ENCODE peak calls at places on chromosome 1, in eight cellular contexts. Q is NT2/D1, I is AG04450, F is suprapubic skin, W is psoas muscle, E is upper lobe of right lung, S is thyroid gland, V is lower leg skin. B is an unnamed sample.

GRCh38 chr1:109361649-109362048 is 36.1 kb downstream of the SORT1 start:
- DNase-seq in Q (no peak), I (no peak), F (no peak), W (no peak), E (no peak), S (no peak), V (no peak), B (no peak)

GRCh38 chr1:56830052-56830451 is 10.8 kb upstream of the FYB2 start:
- DNase-seq in Q (no peak), I (no peak), F (no peak), W (no peak), E (no peak), S (no peak), V (no peak), B (no peak)

GRCh38 chr1:230385930-230386329 is 40.2 kb downstream of the PGBD5 start:
- DNase-seq in Q (no peak), I (no peak), F (no peak), W (no peak), E (no peak), S (no peak), V (no peak), B (no peak)

GRCh38 chr1:161886589-161886988 is 120.5 kb downstream of the ATF6 start:
- DNase-seq in Q (no peak), I (no peak), F (no peak), W (no peak), E (no peak), S (no peak), V (no peak), B (no peak)

GRCh38 chr1:37478890-37479254 is 4.5 kb downstream of the ZC3H12A start:
- DNase-seq in Q (no peak), I (no peak), F (no peak), W (peak), E (no peak), S (no peak), V (no peak), B (peak)

GRCh38 chr1:68207129-68207689 is 25.1 kb downstream of the WLS start:
- DNase-seq in Q (no peak), I (no peak), F (no peak), W (no peak), E (no peak), S (no peak), V (no peak), B (no peak)

GRCh38 chr1:182206628-182207239 is 145.2 kb upstream of the ZNF648 start:
- DNase-seq in Q (no peak), I (no peak), F (peak), W (peak), E (no peak), S (no peak), V (peak), B (no peak)

GRCh38 chr1:184036517-184036949 is 995 bp downstream of the COLGALT2 start:
- DNase-seq in Q (no peak), I (no peak), F (peak), W (no peak), E (peak), S (peak), V (no peak), B (no peak)

GRCh38 chr1:167460836-167461235 is 57.5 kb downstream of the CD247 start:
- DNase-seq in Q (no peak), I (no peak), F (no peak), W (no peak), E (peak), S (no peak), V (no peak), B (peak)

GRCh38 chr1:110341146-110341871 is 2.1 kb downstream of the RBM15 start:
- DNase-seq in Q (no peak), I (no peak), F (no peak), W (no peak), E (no peak), S (no peak), V (no peak), B (no peak)

GRCh38 chr1:3900150-3900968 is at the start of gene C1orf174:
- DNase-seq in Q (peak), I (peak), F (peak), W (peak), E (peak), S (peak), V (peak), B (peak)

GRCh38 chr1:171113377-171113776 is 22.7 kb downstream of the FMO3 start:
- DNase-seq in Q (no peak), I (peak), F (no peak), W (no peak), E (no peak), S (no peak), V (no peak), B (no peak)

GRCh38 chr1:2208309-2209239 is 14.0 kb upstream of the FAAP20 start:
- DNase-seq in Q (no peak), I (no peak), F (peak), W (peak), E (peak), S (peak), V (no peak), B (no peak)

GRCh38 chr1:55040953-55041494 is 1.7 kb downstream of the PCSK9 start:
- DNase-seq in Q (no peak), I (no peak), F (no peak), W (no peak), E (no peak), S (no peak), V (no peak), B (no peak)

GRCh38 chr1:59994302-59995198 is 68.0 kb upstream of the CYP2J2 start:
- DNase-seq in Q (no peak), I (no peak), F (no peak), W (no peak), E (no peak), S (no peak), V (peak), B (no peak)

GRCh38 chr1:209618756-209619420 is 33.3 kb downstream of the LAMB3 start:
- DNase-seq in Q (no peak), I (no peak), F (no peak), W (no peak), E (peak), S (peak), V (no peak), B (no peak)

GRCh38 chr1:24009406-24009805 is 29.3 kb upstream of the SRSF10 start:
- DNase-seq in Q (no peak), I (no peak), F (no peak), W (no peak), E (no peak), S (no peak), V (no peak), B (no peak)

GRCh38 chr1:42148166-42148565 is 5.0 kb upstream of the GUCA2B start:
- DNase-seq in Q (no peak), I (no peak), F (no peak), W (no peak), E (no peak), S (no peak), V (no peak), B (no peak)

GRCh38 chr1:156705321-156705917 is at the start of gene CRABP2:
- DNase-seq in Q (no peak), I (no peak), F (peak), W (peak), E (no peak), S (peak), V (no peak), B (no peak)

GRCh38 chr1:41305576-41306365 is 55.5 kb upstream of the FOXO6 start:
- DNase-seq in Q (no peak), I (no peak), F (no peak), W (no peak), E (no peak), S (no peak), V (no peak), B (no peak)

DNA sequence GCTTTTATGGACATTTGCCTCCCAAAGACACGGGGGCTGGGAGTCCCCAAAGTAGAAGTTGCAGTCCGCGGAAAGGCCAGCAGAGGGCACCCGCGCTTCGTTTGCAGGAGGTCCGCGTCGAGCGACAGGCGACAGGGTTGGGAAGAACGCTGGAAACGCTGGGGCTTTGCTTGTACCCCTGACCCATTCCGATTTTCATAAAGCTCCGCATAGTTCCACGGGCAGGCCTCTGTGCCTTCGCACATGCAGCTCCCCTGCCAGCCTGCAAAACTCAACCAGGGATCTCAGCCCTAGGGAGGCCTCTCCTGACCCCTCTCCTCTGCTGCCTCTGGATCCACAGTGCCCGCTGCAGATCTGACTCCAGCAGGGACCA is 44.2 kb upstream of the LAPTM5 start:
- DNase-seq in Q (peak), I (no peak), F (peak), W (peak), E (peak), S (peak), V (peak), B (peak)
- H3K4me3 ChIP-seq in Q (no peak), I (no peak), F (no peak), W (no peak), E (no peak), S (no peak), V (no peak), B (no peak)

DNA sequence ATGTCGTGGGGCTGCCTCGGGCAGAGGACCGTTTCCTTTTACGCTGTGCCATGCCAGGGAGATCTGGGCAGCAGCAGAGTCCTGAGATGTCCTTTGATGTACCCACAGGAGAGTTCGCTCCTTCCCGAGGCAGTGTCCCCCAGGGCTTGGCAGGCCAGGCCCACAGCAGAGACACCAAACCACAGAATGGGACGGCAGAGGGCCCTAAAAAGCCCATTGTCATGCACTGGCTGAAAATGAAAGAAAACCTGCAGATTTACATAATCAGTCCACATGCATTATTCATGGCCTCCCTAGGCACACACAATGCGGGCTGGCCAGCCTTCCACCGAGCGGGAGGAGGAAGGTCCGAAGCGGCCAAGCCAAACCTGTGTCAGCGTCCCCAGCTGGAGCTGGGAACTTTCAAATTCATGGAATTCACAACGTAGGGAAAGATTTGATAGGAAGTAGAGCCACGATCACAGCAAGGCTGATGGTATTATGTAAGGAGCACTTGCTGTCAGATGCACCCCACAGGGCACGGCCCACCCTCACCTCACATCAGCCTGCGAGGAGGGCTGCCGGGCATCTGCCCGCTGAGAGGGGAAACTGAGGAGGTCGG is 25.3 kb upstream of the EFHD2 start:
- DNase-seq in Q (peak), I (no peak), F (no peak), W (no peak), E (no peak), S (no peak), V (no peak), B (no peak)
- H3K4me3 ChIP-seq in Q (peak), I (no peak), F (no peak), W (no peak), E (no peak), S (no peak), V (no peak), B (no peak)

DNA sequence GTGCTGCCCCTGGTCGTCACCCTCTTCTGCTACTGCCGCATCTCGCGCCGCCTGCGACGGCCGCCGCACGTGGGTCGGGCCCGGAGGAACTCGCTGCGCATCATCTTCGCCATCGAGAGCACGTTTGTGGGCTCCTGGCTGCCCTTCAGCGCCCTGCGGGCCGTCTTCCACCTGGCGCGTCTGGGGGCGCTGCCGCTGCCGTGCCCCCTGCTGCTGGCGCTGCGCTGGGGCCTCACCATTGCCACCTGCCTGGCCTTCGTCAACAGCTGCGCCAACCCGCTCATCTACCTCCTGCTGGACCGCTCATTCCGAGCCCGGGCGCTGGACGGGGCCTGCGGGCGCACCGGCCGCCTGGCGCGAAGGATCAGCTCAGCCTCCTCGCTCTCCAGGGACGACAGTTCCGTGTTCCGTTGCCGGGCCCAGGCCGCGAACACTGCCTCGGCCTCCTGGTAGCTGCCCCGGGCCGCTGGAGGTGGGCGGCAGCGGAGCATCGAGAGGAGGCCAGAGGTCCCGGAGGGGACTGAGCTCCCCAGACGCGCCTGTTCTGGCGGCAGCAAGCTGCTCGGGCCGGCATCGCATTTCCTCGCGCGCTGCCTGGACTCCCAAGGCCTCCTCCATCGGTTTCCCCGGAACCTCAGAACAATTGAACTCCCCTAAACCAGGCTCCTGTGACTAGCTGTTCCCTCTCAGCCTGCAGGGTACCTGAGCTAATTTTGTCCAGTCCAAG is 1.1 kb downstream of the GPR25 start:
- DNase-seq in Q (no peak), I (no peak), F (no peak), W (no peak), E (peak), S (no peak), V (no peak), B (no peak)
- H3K4me3 ChIP-seq in Q (no peak), I (peak), F (peak), W (peak), E (peak), S (no peak), V (no peak), B (no peak)

DNA sequence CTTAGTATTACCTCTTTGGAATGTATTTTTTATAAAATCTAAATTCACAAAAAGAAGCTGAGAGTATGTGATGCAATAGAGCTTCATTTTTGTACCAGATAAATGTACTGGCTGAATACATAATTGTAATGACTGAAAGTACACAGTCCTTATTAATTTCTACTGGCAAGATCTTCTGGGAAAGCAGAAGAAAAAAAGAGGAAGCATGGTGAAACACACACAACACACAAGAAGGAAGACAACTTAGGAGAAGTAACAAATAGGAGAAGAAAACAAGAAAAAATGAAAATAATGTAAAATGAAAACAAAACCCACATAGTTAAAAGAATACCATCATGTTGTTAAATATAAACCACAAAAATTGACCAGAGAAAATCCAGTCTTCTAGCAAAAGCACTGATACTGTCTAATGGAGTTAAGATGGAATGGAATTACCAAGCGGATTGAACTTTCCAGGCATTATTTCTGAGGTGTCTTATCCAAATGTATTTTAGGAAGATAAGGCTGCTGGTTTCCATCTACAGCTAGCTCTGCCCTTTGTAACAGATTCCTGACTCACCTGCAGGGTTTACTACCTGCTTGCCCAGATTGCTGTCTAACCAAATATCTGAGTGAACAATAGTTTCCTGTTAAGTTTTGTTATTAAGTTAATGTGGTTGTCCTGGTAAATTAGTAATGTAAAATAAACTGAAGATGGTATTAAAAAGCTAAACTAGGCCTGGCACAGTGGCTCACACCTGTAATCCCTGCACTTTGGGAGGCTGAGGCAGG is 4.5 kb upstream of the COP1 start:
- DNase-seq in Q (no peak), I (no peak), F (no peak), W (no peak), E (no peak), S (no peak), V (no peak), B (no peak)
- H3K4me3 ChIP-seq in Q (no peak), I (no peak), F (no peak), W (no peak), E (no peak), S (no peak), V (no peak), B (no peak)

DNA sequence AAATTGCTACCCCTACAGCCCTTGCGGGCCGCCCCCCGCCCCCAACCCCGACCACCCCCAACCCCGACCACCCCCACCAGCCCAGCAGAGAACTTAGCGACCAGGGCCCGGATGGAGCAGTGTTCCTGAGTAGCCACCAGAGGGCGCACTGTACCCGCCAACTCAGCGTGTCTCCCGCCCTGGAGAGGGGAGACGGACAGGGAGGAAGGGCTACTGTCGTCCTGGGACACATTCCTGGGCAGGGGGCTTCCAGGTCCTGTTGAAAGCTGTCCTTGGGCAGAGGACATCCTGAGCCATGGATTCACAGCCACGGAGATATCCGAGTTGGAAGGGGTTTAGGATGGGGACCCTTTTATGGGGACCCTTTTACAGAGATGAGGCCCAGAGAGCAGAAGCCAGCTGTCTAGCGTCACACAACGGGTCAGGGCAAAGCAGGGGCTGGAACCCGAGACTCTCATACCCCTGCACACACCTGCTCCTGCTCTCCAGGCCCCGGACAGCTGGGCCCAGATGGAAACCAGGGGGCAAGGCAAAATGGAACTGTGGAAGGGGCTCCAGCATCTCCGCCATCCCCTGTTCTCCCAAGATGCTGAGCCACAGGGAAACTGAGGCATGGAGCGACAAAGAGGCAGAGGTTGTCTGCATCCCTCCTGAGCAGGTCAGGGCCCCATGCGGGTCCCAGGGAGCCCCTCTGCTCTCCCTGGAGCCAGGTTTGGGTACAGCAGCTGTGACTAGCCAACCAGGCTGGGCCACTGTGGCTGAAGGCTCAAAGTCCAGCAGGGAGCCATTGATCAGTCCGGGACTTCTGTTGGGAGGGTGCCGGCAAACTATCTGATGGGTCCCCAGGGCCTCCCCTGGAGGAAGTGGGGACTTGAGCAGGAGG is 25.0 kb upstream of the LAPTM5 start:
- DNase-seq in Q (peak), I (no peak), F (no peak), W (peak), E (peak), S (peak), V (no peak), B (peak)
- H3K4me3 ChIP-seq in Q (no peak), I (no peak), F (no peak), W (no peak), E (no peak), S (no peak), V (no peak), B (no peak)

GRCh38 chr1:7586031-7586941 is 184.8 kb upstream of the VAMP3 start:
- DNase-seq in Q (no peak), I (no peak), F (peak), W (no peak), E (peak), S (no peak), V (no peak), B (no peak)
- H3K4me3 ChIP-seq in Q (no peak), I (no peak), F (no peak), W (no peak), E (no peak), S (no peak), V (no peak), B (no peak)

GRCh38 chr1:204983881-204984280 is 59.1 kb upstream of the CNTN2 start:
- DNase-seq in Q (no peak), I (no peak), F (no peak), W (no peak), E (no peak), S (no peak), V (no peak), B (no peak)
- H3K4me3 ChIP-seq in Q (no peak), I (no peak), F (no peak), W (no peak), E (no peak), S (no peak), V (no peak), B (no peak)

GRCh38 chr1:234926574-234927311 is 201.9 kb downstream of the TOMM20 start:
- DNase-seq in Q (no peak), I (no peak), F (no peak), W (no peak), E (no peak), S (peak), V (no peak), B (peak)
- H3K4me3 ChIP-seq in Q (no peak), I (no peak), F (no peak), W (no peak), E (no peak), S (no peak), V (no peak), B (peak)

DNA sequence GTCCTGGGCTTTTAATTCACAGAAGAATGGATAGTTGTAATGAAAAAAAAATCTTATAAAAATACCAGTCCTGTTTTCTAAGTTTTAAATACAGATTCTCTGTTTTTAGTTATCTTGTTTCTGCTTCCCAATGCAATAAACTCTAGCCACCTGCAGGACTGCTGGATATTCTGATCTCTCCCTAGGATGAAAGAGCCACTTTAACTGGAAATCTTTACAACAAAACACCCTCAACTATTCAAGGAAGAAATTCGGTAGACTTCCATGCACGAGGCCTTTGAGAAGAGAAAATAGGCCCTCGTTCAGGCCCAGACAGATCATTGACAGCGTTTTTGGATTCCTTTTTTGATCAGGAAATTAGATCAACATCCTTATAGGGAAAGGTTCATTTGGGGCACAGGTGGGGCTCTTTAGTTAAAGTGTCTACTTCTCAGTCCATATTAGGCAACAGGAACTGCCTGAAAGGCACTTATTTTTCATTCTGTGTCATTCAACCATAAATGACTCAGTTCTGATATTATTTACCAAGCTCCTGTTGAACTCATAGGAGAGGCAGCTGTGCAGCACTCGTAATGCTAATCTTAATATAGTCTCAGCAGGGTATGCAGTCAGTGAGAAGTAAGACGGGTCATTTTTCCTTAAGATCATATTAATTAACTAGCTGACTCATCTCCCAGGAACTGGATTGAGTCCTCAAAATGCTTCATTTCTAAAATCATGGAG is 71.1 kb upstream of the ERRFI1 start:
- DNase-seq in Q (no peak), I (no peak), F (no peak), W (no peak), E (no peak), S (no peak), V (no peak), B (peak)
- H3K4me3 ChIP-seq in Q (no peak), I (no peak), F (no peak), W (no peak), E (no peak), S (no peak), V (no peak), B (peak)